ENCODE peak calls at places on chromosomes 5 and 9, in eight cellular contexts. B, Z, D, T, A, P, M and X are unnamed samples.
A peak's percentile ranks its signal among the peaks of the same experiment; 100 is the strongest.

GRCh38 chr5:166992874-166993722 is 1298.3 kb upstream of the WWC1 start:
- DNase-seq in B (no peak), Z (no peak), D (no peak), T (no peak), A (peak; percentile 51), P (peak; percentile 55), M (no peak), X (no peak)

GRCh38 chr5:84086517-84086916 is 298.2 kb downstream of the EDIL3 start:
- DNase-seq in B (no peak), Z (no peak), D (no peak), T (no peak), A (no peak), P (no peak), M (no peak), X (no peak)

GRCh38 chr9:133862585-133863041 is 124.5 kb upstream of the SARDH start:
- DNase-seq in B (no peak), Z (no peak), D (no peak), T (peak; percentile 90), A (no peak), P (no peak), M (no peak), X (no peak)

GRCh38 chr9:89610391-89610925 is 5.6 kb downstream of the GADD45G start:
- DNase-seq in B (no peak), Z (no peak), D (no peak), T (no peak), A (no peak), P (no peak), M (no peak), X (no peak)

GRCh38 chr5:456351-457194 is 13.6 kb downstream of the EXOC3 start:
- DNase-seq in B (no peak), Z (peak; percentile 79), D (no peak), T (peak; percentile 69), A (peak; percentile 29), P (no peak), M (no peak), X (no peak)

GRCh38 chr5:36371366-36371765 is 69.7 kb upstream of the RANBP3L start:
- DNase-seq in B (no peak), Z (no peak), D (no peak), T (no peak), A (no peak), P (no peak), M (no peak), X (no peak)

GRCh38 chr9:26773054-26773453 is 119.5 kb downstream of the CAAP1 start:
- DNase-seq in B (no peak), Z (no peak), D (no peak), T (no peak), A (no peak), P (no peak), M (no peak), X (no peak)

GRCh38 chr5:86570427-86571083 is 47.2 kb upstream of the COX7C start:
- DNase-seq in B (no peak), Z (no peak), D (no peak), T (peak; percentile 74), A (peak; percentile 40), P (no peak), M (no peak), X (no peak)

GRCh38 chr5:17185776-17186175 is 31.7 kb upstream of the BASP1 start:
- DNase-seq in B (no peak), Z (no peak), D (no peak), T (no peak), A (no peak), P (peak; percentile 98), M (no peak), X (no peak)